ENCODE peak calls at places on chromosomes 1 and 21, in five cellular contexts. One of them, this sample, is unnamed.

GRCh38 chr1:189117072-189117770 is 1360.4 kb downstream of the BRINP3 start:
- ATAC-seq in GM12878: no peak
- ATAC-seq in left lung: no peak
- ATAC-seq in PC-3: no peak
- ATAC-seq in right cardiac atrium: no peak
- ATAC-seq in this sample: no peak

GRCh38 chr21:38958940-38959685 is 153.4 kb downstream of the ETS2 start:
- ATAC-seq in GM12878: peak
- ATAC-seq in left lung: peak
- ATAC-seq in PC-3: no peak
- ATAC-seq in right cardiac atrium: peak
- ATAC-seq in this sample: peak

GRCh38 chr1:167116174-167116573 is 22.3 kb downstream of the STYXL2 start:
- ATAC-seq in GM12878: no peak
- ATAC-seq in left lung: no peak
- ATAC-seq in PC-3: no peak
- ATAC-seq in right cardiac atrium: no peak
- ATAC-seq in this sample: no peak

GRCh38 chr1:114316204-114316603 is 162.5 kb upstream of the SYT6 start:
- ATAC-seq in GM12878: no peak
- ATAC-seq in left lung: no peak
- ATAC-seq in PC-3: no peak
- ATAC-seq in right cardiac atrium: no peak
- ATAC-seq in this sample: no peak

GRCh38 chr1:41149570-41149969 is 92.5 kb downstream of the SCMH1 start:
- ATAC-seq in GM12878: no peak
- ATAC-seq in left lung: no peak
- ATAC-seq in PC-3: no peak
- ATAC-seq in right cardiac atrium: no peak
- ATAC-seq in this sample: no peak

GRCh38 chr1:228267962-228268890 is 60.4 kb downstream of the OBSCN start:
- ATAC-seq in GM12878: no peak
- ATAC-seq in left lung: no peak
- ATAC-seq in PC-3: no peak
- ATAC-seq in right cardiac atrium: peak
- ATAC-seq in this sample: no peak

GRCh38 chr21:32735524-32735923 is 7.7 kb upstream of the SYNJ1 start:
- ATAC-seq in GM12878: no peak
- ATAC-seq in left lung: no peak
- ATAC-seq in PC-3: no peak
- ATAC-seq in right cardiac atrium: no peak
- ATAC-seq in this sample: no peak

GRCh38 chr1:21302747-21303715 is 12.8 kb upstream of the ECE1 start:
- ATAC-seq in GM12878: no peak
- ATAC-seq in left lung: peak
- ATAC-seq in PC-3: peak
- ATAC-seq in right cardiac atrium: peak
- ATAC-seq in this sample: peak

GRCh38 chr1:92484472-92485373 is 2.0 kb downstream of the GFI1 start:
- ATAC-seq in GM12878: peak
- ATAC-seq in left lung: peak
- ATAC-seq in PC-3: peak
- ATAC-seq in right cardiac atrium: peak
- ATAC-seq in this sample: no peak

GRCh38 chr1:225890346-225891228 is 1.6 kb upstream of the LEFTY1 start:
- ATAC-seq in GM12878: no peak
- ATAC-seq in left lung: no peak
- ATAC-seq in PC-3: peak
- ATAC-seq in right cardiac atrium: peak
- ATAC-seq in this sample: peak

GRCh38 chr1:115134231-115134630 is 44.9 kb upstream of the TSPAN2 start:
- ATAC-seq in GM12878: no peak
- ATAC-seq in left lung: no peak
- ATAC-seq in PC-3: no peak
- ATAC-seq in right cardiac atrium: no peak
- ATAC-seq in this sample: no peak

GRCh38 chr1:236502972-236503639 is 20.7 kb upstream of the LGALS8 start:
- ATAC-seq in GM12878: peak
- ATAC-seq in left lung: peak
- ATAC-seq in PC-3: peak
- ATAC-seq in right cardiac atrium: peak
- ATAC-seq in this sample: peak

GRCh38 chr1:158060001-158060400 is 66.6 kb downstream of the KIRREL1 start:
- ATAC-seq in GM12878: no peak
- ATAC-seq in left lung: no peak
- ATAC-seq in PC-3: no peak
- ATAC-seq in right cardiac atrium: no peak
- ATAC-seq in this sample: no peak

GRCh38 chr1:1616045-1616821 is 933 bp downstream of the MIB2 start:
- ATAC-seq in GM12878: peak
- ATAC-seq in left lung: peak
- ATAC-seq in PC-3: peak
- ATAC-seq in right cardiac atrium: no peak
- ATAC-seq in this sample: peak

GRCh38 chr1:113041569-113042335 is 31.2 kb upstream of the LRIG2 start:
- ATAC-seq in GM12878: peak
- ATAC-seq in left lung: no peak
- ATAC-seq in PC-3: peak
- ATAC-seq in right cardiac atrium: no peak
- ATAC-seq in this sample: no peak

GRCh38 chr1:172450524-172450885 is 6.6 kb upstream of the PIGC start:
- ATAC-seq in GM12878: peak
- ATAC-seq in left lung: peak
- ATAC-seq in PC-3: no peak
- ATAC-seq in right cardiac atrium: no peak
- ATAC-seq in this sample: no peak

GRCh38 chr1:33466159-33466558 is 6.3 kb upstream of the ZSCAN20 start:
- ATAC-seq in GM12878: no peak
- ATAC-seq in left lung: no peak
- ATAC-seq in PC-3: no peak
- ATAC-seq in right cardiac atrium: no peak
- ATAC-seq in this sample: no peak

GRCh38 chr1:67559222-67559700 is 125.7 kb upstream of the GADD45A start:
- ATAC-seq in GM12878: no peak
- ATAC-seq in left lung: peak
- ATAC-seq in PC-3: no peak
- ATAC-seq in right cardiac atrium: peak
- ATAC-seq in this sample: peak

GRCh38 chr1:9127395-9128160 is 1.3 kb downstream of the GPR157 start:
- ATAC-seq in GM12878: no peak
- ATAC-seq in left lung: peak
- ATAC-seq in PC-3: peak
- ATAC-seq in right cardiac atrium: no peak
- ATAC-seq in this sample: no peak

GRCh38 chr1:16015960-16016901 is 1.6 kb downstream of the HSPB7 start:
- ATAC-seq in GM12878: peak
- ATAC-seq in left lung: no peak
- ATAC-seq in PC-3: no peak
- ATAC-seq in right cardiac atrium: no peak
- ATAC-seq in this sample: no peak

GRCh38 chr1:41631971-41632370 is 147.5 kb upstream of the EDN2 start:
- ATAC-seq in GM12878: peak
- ATAC-seq in left lung: no peak
- ATAC-seq in PC-3: peak
- ATAC-seq in right cardiac atrium: no peak
- ATAC-seq in this sample: no peak

GRCh38 chr1:106944721-106945120 is 111.8 kb upstream of the PRMT6 start:
- ATAC-seq in GM12878: no peak
- ATAC-seq in left lung: no peak
- ATAC-seq in PC-3: peak
- ATAC-seq in right cardiac atrium: no peak
- ATAC-seq in this sample: no peak

GRCh38 chr1:93625582-93626327 is 55.9 kb downstream of the BCAR3 start:
- ATAC-seq in GM12878: no peak
- ATAC-seq in left lung: no peak
- ATAC-seq in PC-3: peak
- ATAC-seq in right cardiac atrium: peak
- ATAC-seq in this sample: no peak

GRCh38 chr1:40986929-40987328 is 7.4 kb downstream of the CTPS1 start:
- ATAC-seq in GM12878: no peak
- ATAC-seq in left lung: peak
- ATAC-seq in PC-3: no peak
- ATAC-seq in right cardiac atrium: peak
- ATAC-seq in this sample: no peak

GRCh38 chr1:234751678-234752077 is 141.7 kb upstream of the IRF2BP2 start:
- ATAC-seq in GM12878: no peak
- ATAC-seq in left lung: no peak
- ATAC-seq in PC-3: no peak
- ATAC-seq in right cardiac atrium: no peak
- ATAC-seq in this sample: no peak